ENCODE peak calls at places on chromosomes 13 and 19, in ten cellular contexts. R, E, U, C, P, T, Q, K, A and X are unnamed samples.

GRCh38 chr19:32345261-32346207 is at the start of gene ZNF507:
- DNase-seq in R (peak), E (peak), U (peak), C (peak), P (peak), T (peak), Q (peak), K (peak), A (peak), X (peak)

GRCh38 chr13:33186851-33187250 is 98.7 kb downstream of the STARD13 start:
- DNase-seq in R (no peak), E (no peak), U (no peak), C (no peak), P (no peak), T (no peak), Q (no peak), K (peak), A (no peak), X (peak)

GRCh38 chr19:38869160-38869835 is 8.8 kb downstream of the RINL start:
- DNase-seq in R (peak), E (no peak), U (no peak), C (no peak), P (no peak), T (peak), Q (no peak), K (no peak), A (peak), X (no peak)

GRCh38 chr13:21625366-21625765 is 21.4 kb upstream of the MICU2 start:
- DNase-seq in R (no peak), E (no peak), U (no peak), C (no peak), P (no peak), T (no peak), Q (peak), K (peak), A (no peak), X (no peak)

GRCh38 chr19:38918526-38918925 is 6.5 kb upstream of the CCER2 start:
- DNase-seq in R (no peak), E (no peak), U (no peak), C (no peak), P (no peak), T (no peak), Q (no peak), K (no peak), A (no peak), X (no peak)

GRCh38 chr19:33713194-33713593 is 83.5 kb upstream of the KCTD15 start:
- DNase-seq in R (no peak), E (no peak), U (no peak), C (no peak), P (no peak), T (no peak), Q (no peak), K (no peak), A (no peak), X (no peak)

GRCh38 chr13:60351326-60351725 is 45.7 kb upstream of the TDRD3 start:
- DNase-seq in R (no peak), E (no peak), U (peak), C (peak), P (no peak), T (no peak), Q (no peak), K (peak), A (no peak), X (no peak)

GRCh38 chr13:48975101-48975925 is at the start of gene FNDC3A:
- DNase-seq in R (no peak), E (no peak), U (peak), C (peak), P (peak), T (peak), Q (peak), K (peak), A (peak), X (peak)

GRCh38 chr19:11382898-11383705 is 1.0 kb downstream of the EPOR start:
- DNase-seq in R (no peak), E (no peak), U (peak), C (no peak), P (peak), T (peak), Q (peak), K (peak), A (peak), X (no peak)

GRCh38 chr13:80105350-80105749 is 235.6 kb downstream of the SPRY2 start:
- DNase-seq in R (no peak), E (no peak), U (no peak), C (no peak), P (no peak), T (no peak), Q (no peak), K (no peak), A (no peak), X (peak)

GRCh38 chr13:75495938-75496337 is 14.0 kb upstream of the TBC1D4 start:
- DNase-seq in R (no peak), E (no peak), U (no peak), C (peak), P (no peak), T (no peak), Q (no peak), K (peak), A (no peak), X (no peak)

GRCh38 chr19:35846038-35846668 is 6.2 kb downstream of the NPHS1 start:
- DNase-seq in R (no peak), E (no peak), U (no peak), C (no peak), P (no peak), T (no peak), Q (no peak), K (peak), A (no peak), X (no peak)

GRCh38 chr19:13868663-13869062 is 8.3 kb upstream of the NANOS3 start:
- DNase-seq in R (no peak), E (no peak), U (no peak), C (no peak), P (no peak), T (no peak), Q (no peak), K (no peak), A (no peak), X (no peak)